ENCODE peak calls at places on chromosomes 6 and 20, in ten cellular contexts. D is iris pigment epithelial cell; X is H1; E is effector CD4-positive, alpha-beta T cell; G is upper lobe of right lung; Z is fibroblast of lung; T is NCI-H187; O is SHP77; J is CD14-positive monocyte; F is CD8-positive, alpha-beta T cell. V is an unnamed sample.
A peak's percentile ranks its signal among the peaks of the same experiment; 100 is the strongest.

GRCh38 chr6:102114402-102114801 is 720.9 kb downstream of the GRIK2 start:
- DNase-seq in E (no peak), J (no peak), O (peak; percentile 3), F (no peak), Z (no peak), G (no peak), X (no peak), D (no peak), T (no peak), V (peak; percentile 1)

GRCh38 chr6:23174781-23175361 is 605.5 kb downstream of the HDGFL1 start:
- DNase-seq in F (no peak), Z (peak; percentile 97), D (peak; percentile 94), G (no peak), O (no peak), E (no peak), X (no peak), J (no peak), T (no peak), V (no peak)

GRCh38 chr6:20458051-20458894 is 56.6 kb downstream of the E2F3 start:
- DNase-seq in X (no peak), O (no peak), Z (no peak), F (no peak), J (no peak), G (no peak), D (no peak), E (no peak), T (no peak), V (no peak)

GRCh38 chr6:153424719-153425400 is 293.8 kb upstream of the RGS17 start:
- DNase-seq in Z (peak; percentile 30), D (no peak), F (no peak), T (no peak), O (no peak), E (no peak), J (no peak), X (no peak), G (no peak), V (no peak)

GRCh38 chr20:46357030-46357514 is 48.8 kb upstream of the CDH22 start:
- DNase-seq in D (no peak), G (no peak), F (no peak), X (no peak), J (peak; percentile 44), T (no peak), Z (no peak), E (no peak), O (no peak), V (no peak)

GRCh38 chr20:18541741-18542140 is 25.5 kb upstream of the SMIM26 start:
- DNase-seq in F (no peak), J (no peak), O (no peak), Z (peak; percentile 23), E (no peak), D (peak; percentile 22), T (no peak), X (no peak), G (no peak), V (no peak)

GRCh38 chr6:135291288-135292116 is 110.4 kb downstream of the MYB start:
- DNase-seq in D (peak; percentile 59), O (no peak), T (no peak), J (no peak), X (no peak), E (no peak), Z (peak; percentile 74), F (no peak), G (no peak), V (no peak)

GRCh38 chr6:15504581-15505350 is 158.1 kb downstream of the DTNBP1 start:
- DNase-seq in G (peak; percentile 70), E (no peak), T (no peak), J (no peak), X (no peak), F (no peak), O (peak; percentile 58), Z (peak; percentile 96), D (peak; percentile 96), V (peak; percentile 20)

GRCh38 chr6:3612341-3613041 is 139.0 kb downstream of the PXDC1 start:
- DNase-seq in O (peak; percentile 92), G (no peak), J (no peak), D (peak; percentile 96), E (no peak), T (peak; percentile 66), F (no peak), X (no peak), Z (peak; percentile 95), V (no peak)

GRCh38 chr20:17225891-17226409 is 890 bp upstream of the PCSK2 start:
- DNase-seq in D (no peak), T (no peak), G (peak; percentile 73), Z (no peak), F (no peak), J (no peak), X (no peak), O (peak; percentile 65), E (no peak), V (no peak)

GRCh38 chr20:37574199-37574890 is 46.7 kb upstream of the BLCAP start:
- DNase-seq in J (no peak), T (no peak), F (no peak), Z (no peak), G (no peak), O (no peak), E (no peak), D (no peak), X (no peak), V (no peak)

GRCh38 chr6:31362751-31363150 is 5.8 kb upstream of the HLA-B start:
- DNase-seq in J (no peak), D (no peak), G (no peak), F (no peak), E (no peak), Z (no peak), X (no peak), T (no peak), O (no peak), V (no peak)

GRCh38 chr6:17945111-17945510 is 42.3 kb downstream of the KIF13A start:
- DNase-seq in X (no peak), J (no peak), F (no peak), D (peak; percentile 50), G (no peak), O (no peak), T (no peak), E (no peak), Z (peak; percentile 60), V (no peak)

GRCh38 chr6:45586216-45587171 is 208.8 kb upstream of the SUPT3H start:
- DNase-seq in F (peak; percentile 54), G (no peak), J (no peak), Z (no peak), T (no peak), O (no peak), X (no peak), D (no peak), E (peak; percentile 43), V (no peak)

GRCh38 chr20:51661609-51662178 is 106.5 kb downstream of the ATP9A start:
- DNase-seq in E (peak; percentile 3), G (no peak), Z (peak; percentile 84), D (peak; percentile 74), X (no peak), F (peak; percentile 16), J (no peak), O (no peak), T (no peak), V (no peak)

GRCh38 chr6:69973763-69974162 is 107.4 kb downstream of the COL19A1 start:
- DNase-seq in Z (no peak), T (no peak), D (no peak), X (no peak), G (no peak), J (no peak), O (no peak), E (no peak), F (no peak), V (no peak)

GRCh38 chr6:27091661-27092315 is 155.7 kb upstream of the PRSS16 start:
- DNase-seq in D (peak; percentile 97), J (no peak), X (peak; percentile 38), Z (peak; percentile 96), E (no peak), T (no peak), F (no peak), O (peak; percentile 37), G (no peak), V (peak; percentile 94)

GRCh38 chr20:23106271-23106851 is 20.2 kb upstream of the CD93 start:
- DNase-seq in J (peak; percentile 60), D (peak; percentile 54), X (no peak), F (no peak), O (no peak), T (no peak), Z (no peak), E (no peak), G (peak; percentile 64), V (no peak)

GRCh38 chr20:43655937-43656336 is 11.0 kb upstream of the MYBL2 start:
- DNase-seq in E (no peak), Z (no peak), O (no peak), F (no peak), G (no peak), D (no peak), T (no peak), X (no peak), J (no peak), V (no peak)

GRCh38 chr20:36754656-36755222 is 8.8 kb upstream of the NDRG3 start:
- DNase-seq in E (peak; percentile 29), Z (peak; percentile 53), X (no peak), D (peak; percentile 72), J (no peak), F (peak; percentile 41), T (no peak), O (peak; percentile 69), G (no peak), V (peak; percentile 87)

GRCh38 chr6:125022391-125022989 is 60.3 kb downstream of the RNF217 start:
- DNase-seq in O (no peak), X (no peak), J (no peak), F (no peak), G (no peak), E (no peak), Z (no peak), T (no peak), D (no peak), V (no peak)

V was measured in Kasumi-1.